ENCODE peak calls at places on chromosomes 6 and 20, in four cellular contexts. B is iPS DF 6.9; C is colonic mucosa; L is CD8-positive, alpha-beta T cell. X is an unnamed sample.

GRCh38 chr6:144219056-144219685 is 66.0 kb upstream of the UTRN start:
- DNase-seq in B (no peak), C (no peak), L (no peak), X (peak)

GRCh38 chr6:170056329-170056728 is 234.5 kb downstream of the DLL1 start:
- DNase-seq in B (no peak), C (no peak), L (no peak), X (no peak)

GRCh38 chr6:52697903-52698302 is 27.0 kb downstream of the TMEM14A start:
- DNase-seq in B (no peak), C (no peak), L (no peak), X (no peak)

GRCh38 chr20:40090236-40090635 is 598.8 kb downstream of the MAFB start:
- DNase-seq in B (no peak), C (no peak), L (no peak), X (no peak)

GRCh38 chr20:47326718-47327137 is 29.8 kb downstream of the ZMYND8 start:
- DNase-seq in B (no peak), C (no peak), L (no peak), X (no peak)

GRCh38 chr6:82270791-82271392 is 23.3 kb upstream of the IBTK start:
- DNase-seq in B (no peak), C (no peak), L (no peak), X (no peak)

GRCh38 chr20:31704225-31705119 is 18.2 kb downstream of the BCL2L1 start:
- DNase-seq in B (no peak), C (peak), L (no peak), X (no peak)

GRCh38 chr20:38735172-38735571 is 10.9 kb downstream of the SLC32A1 start:
- DNase-seq in B (no peak), C (no peak), L (no peak), X (no peak)

GRCh38 chr20:58888521-58889333 is 36.2 kb downstream of the GNAS start:
- DNase-seq in B (no peak), C (peak), L (peak), X (no peak)

GRCh38 chr20:31674895-31675827 is 37.4 kb downstream of the COX4I2 start:
- DNase-seq in B (no peak), C (peak), L (peak), X (no peak)

GRCh38 chr6:52990342-52990741 is 4.7 kb downstream of the GSTA4 start:
- DNase-seq in B (no peak), C (peak), L (no peak), X (no peak)

GRCh38 chr6:12760911-12761310 is 44.3 kb downstream of the PHACTR1 start:
- DNase-seq in B (no peak), C (no peak), L (no peak), X (no peak)

GRCh38 chr6:168737481-168737880 is 296.5 kb downstream of the SMOC2 start:
- DNase-seq in B (no peak), C (no peak), L (no peak), X (no peak)

GRCh38 chr6:161079566-161080262 is 88.1 kb downstream of the MAP3K4 start:
- DNase-seq in B (no peak), C (no peak), L (no peak), X (no peak)

GRCh38 chr6:126614642-126615504 is 275.0 kb downstream of the CENPW start:
- DNase-seq in B (peak), C (peak), L (no peak), X (no peak)

GRCh38 chr20:32577023-32577422 is 8.1 kb downstream of the NOL4L start:
- DNase-seq in B (no peak), C (no peak), L (no peak), X (no peak)

GRCh38 chr6:45806172-45806571 is 209.5 kb downstream of the CLIC5 start:
- DNase-seq in B (no peak), C (no peak), L (no peak), X (no peak)

GRCh38 chr20:58710481-58711265 is 18.1 kb downstream of the NPEPL1 start:
- DNase-seq in B (no peak), C (peak), L (no peak), X (no peak)

GRCh38 chr20:45791668-45792512 is at the start of the genes DNTTIP1 and WFDC3:
- DNase-seq in B (peak), C (peak), L (peak), X (peak)

GRCh38 chr6:146850238-146850896 is 251.6 kb downstream of the ADGB start:
- DNase-seq in B (no peak), C (no peak), L (no peak), X (no peak)

DNA sequence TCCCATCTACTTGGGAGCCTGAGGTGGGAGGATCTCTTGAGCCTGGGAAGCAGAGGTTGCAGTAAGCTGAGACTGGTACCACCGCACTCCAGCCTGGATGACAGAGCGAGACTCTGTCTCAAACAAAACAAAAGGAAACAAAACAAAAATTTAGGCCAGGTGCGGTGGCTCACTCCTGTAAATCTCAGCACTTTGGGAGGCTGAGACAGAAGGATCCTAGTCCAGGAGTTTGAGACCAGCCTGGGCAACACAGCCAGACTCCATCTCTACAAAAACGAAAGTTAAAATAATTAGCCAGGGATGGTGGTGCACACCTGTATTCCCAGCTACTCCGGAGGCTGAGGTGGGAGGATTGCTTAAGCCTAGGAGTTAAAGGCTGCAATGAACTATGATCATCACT is 183.2 kb upstream of the ZNF217 start:
- DNase-seq in B (no peak), C (no peak), L (no peak), X (no peak)
- H3K4me3 ChIP-seq in B (no peak), C (no peak), L (no peak), X (no peak)

GRCh38 chr6:90397929-90398674 is 101.5 kb upstream of the BACH2 start:
- DNase-seq in B (no peak), C (no peak), L (peak), X (no peak)

GRCh38 chr6:90399970-90400369 is 103.3 kb upstream of the BACH2 start:
- DNase-seq in B (no peak), C (no peak), L (no peak), X (no peak)

GRCh38 chr6:90403489-90404381 is 107.1 kb upstream of the BACH2 start:
- DNase-seq in B (peak), C (no peak), L (no peak), X (peak)

GRCh38 chr6:90402831-90403192 is 106.2 kb upstream of the BACH2 start:
- DNase-seq in B (no peak), C (no peak), L (no peak), X (no peak)

DNA sequence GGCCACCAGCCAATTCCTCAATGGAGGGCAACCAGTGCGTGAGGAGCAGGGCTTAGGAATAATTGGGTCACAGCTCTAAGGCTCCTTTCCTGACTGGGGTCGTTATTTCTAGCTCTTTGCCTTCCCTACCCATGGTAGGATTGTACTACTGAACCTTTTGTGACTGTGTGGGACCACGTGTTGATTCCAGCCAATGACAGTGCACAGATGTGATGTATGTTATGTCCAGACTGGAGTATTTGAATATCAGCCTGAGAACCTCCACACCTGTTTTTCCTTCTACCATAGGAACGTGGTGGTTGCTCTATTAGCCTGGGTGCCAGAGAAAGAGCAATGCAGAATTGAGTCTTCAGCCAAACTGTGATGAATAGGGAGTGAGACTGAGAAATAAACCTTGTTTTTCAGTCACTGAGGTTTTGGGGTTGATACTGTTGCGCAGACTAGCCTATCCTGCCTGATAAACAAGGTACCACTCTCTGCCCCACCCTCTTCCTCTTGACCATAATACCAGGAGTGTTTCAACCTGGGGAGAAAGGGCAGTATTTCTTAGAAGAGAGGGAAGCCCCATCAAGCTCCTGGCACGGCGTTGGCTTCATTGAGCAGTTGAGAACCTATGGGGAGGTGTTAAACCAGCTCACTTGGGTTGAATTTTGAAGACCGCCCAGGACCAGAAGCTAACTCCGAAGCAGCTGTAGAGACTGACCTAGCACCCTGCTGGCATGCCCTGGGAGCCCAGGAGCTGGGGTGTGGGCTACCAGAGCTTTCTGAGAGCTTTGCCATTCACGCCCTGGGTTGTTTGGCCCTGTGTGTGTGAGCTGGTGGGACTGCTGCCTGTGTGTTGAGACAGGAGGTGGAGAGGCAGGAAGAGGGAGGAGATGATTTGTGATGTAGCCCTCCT is 105.5 kb upstream of the BACH2 start:
- DNase-seq in B (no peak), C (no peak), L (no peak), X (no peak)
- H3K4me3 ChIP-seq in B (no peak), C (no peak), L (peak), X (no peak)

GRCh38 chr20:36860339-36860738 is 15.6 kb upstream of the TLDC2 start:
- DNase-seq in B (no peak), C (no peak), L (no peak), X (no peak)

GRCh38 chr20:36861625-36861874 is 14.4 kb upstream of the TLDC2 start:
- DNase-seq in B (no peak), C (no peak), L (no peak), X (no peak)

GRCh38 chr20:36861875-36862801 is 13.8 kb upstream of the TLDC2 start:
- DNase-seq in B (no peak), C (peak), L (no peak), X (peak)

GRCh38 chr20:36859700-36860330 is 16.1 kb upstream of the TLDC2 start:
- DNase-seq in B (no peak), C (no peak), L (no peak), X (no peak)

GRCh38 chr20:36860811-36861624 is 14.9 kb upstream of the TLDC2 start:
- DNase-seq in B (no peak), C (no peak), L (no peak), X (no peak)
- H3K4me3 ChIP-seq in B (no peak), C (no peak), L (no peak), X (peak)

GRCh38 chr6:7156666-7157278 is 49.0 kb downstream of the RREB1 start:
- DNase-seq in B (no peak), C (no peak), L (no peak), X (peak)

GRCh38 chr6:7152467-7152866 is 44.7 kb downstream of the RREB1 start:
- DNase-seq in B (no peak), C (no peak), L (no peak), X (no peak)

GRCh38 chr6:7153807-7154206 is 46.0 kb downstream of the RREB1 start:
- DNase-seq in B (no peak), C (no peak), L (no peak), X (no peak)

GRCh38 chr6:7155871-7156579 is 48.3 kb downstream of the RREB1 start:
- DNase-seq in B (no peak), C (no peak), L (no peak), X (no peak)

DNA sequence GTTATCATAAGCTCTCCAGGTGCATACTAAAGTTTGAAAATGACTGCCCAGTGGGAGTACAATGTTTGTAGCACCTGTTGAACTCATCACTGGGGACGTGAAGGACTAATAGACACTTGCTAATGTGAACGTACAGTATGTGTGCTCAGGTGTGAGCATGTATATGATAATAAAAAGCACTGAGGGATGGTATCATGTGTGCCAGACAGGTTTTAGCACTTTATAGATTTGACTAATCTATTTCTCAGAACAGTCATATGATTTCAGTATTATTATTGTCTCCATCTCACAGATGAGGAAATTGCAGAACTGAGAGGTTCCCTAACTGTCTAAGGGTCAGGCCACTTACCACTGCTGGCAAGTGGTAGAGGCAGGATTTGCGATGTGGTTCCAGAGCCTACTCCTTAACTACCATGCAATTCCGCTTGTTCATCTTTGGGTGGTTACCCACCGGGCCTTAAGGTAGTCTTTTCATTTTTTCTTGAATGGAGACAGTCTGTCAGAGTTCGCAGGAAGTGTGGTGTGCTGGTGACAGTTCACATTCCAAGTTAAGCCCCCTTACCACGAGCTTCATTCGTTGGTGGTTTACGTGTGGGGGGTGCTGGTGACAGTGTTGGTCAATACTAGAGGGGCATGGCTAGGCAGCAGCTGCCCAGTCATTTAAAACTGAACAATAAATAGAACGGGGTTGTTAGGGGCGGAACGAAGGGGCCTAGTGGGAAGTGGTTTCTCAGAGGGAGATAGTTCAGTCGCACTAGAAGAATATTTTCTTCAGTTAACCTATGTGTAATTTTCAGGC is 46.8 kb downstream of the RREB1 start:
- DNase-seq in B (no peak), C (no peak), L (no peak), X (no peak)
- H3K4me3 ChIP-seq in B (no peak), C (no peak), L (no peak), X (no peak)

X was measured in HFF-Myc.